ENCODE peak calls at places on chromosomes 7 and 10, in seven cellular contexts. One of them, this sample, is unnamed.

GRCh38 chr7:15457959-15458955 is 103.6 kb downstream of the AGMO start:
- DNase-seq in adrenal gland: no peak
- DNase-seq in heart left ventricle: no peak
- DNase-seq in GM23338: no peak
- DNase-seq in IMR-90: no peak
- DNase-seq in PC-3: no peak
- DNase-seq in spleen: no peak
- DNase-seq in this sample: no peak

GRCh38 chr10:47339759-47340612 is 8.2 kb upstream of the RBP3 start:
- DNase-seq in spleen: peak; percentile 64
- DNase-seq in PC-3: no peak
- DNase-seq in adrenal gland: no peak
- DNase-seq in IMR-90: no peak
- DNase-seq in heart left ventricle: no peak
- DNase-seq in GM23338: no peak
- DNase-seq in this sample: no peak

GRCh38 chr10:46542567-46543323 is 13.7 kb downstream of the GPRIN2 start:
- DNase-seq in heart left ventricle: peak; percentile 19
- DNase-seq in GM23338: no peak
- DNase-seq in adrenal gland: no peak
- DNase-seq in spleen: peak; percentile 68
- DNase-seq in IMR-90: no peak
- DNase-seq in PC-3: no peak
- DNase-seq in this sample: no peak

GRCh38 chr7:90835861-90836260 is 239.7 kb downstream of the CDK14 start:
- DNase-seq in spleen: no peak
- DNase-seq in PC-3: peak; percentile 17
- DNase-seq in adrenal gland: no peak
- DNase-seq in heart left ventricle: no peak
- DNase-seq in GM23338: no peak
- DNase-seq in IMR-90: no peak
- DNase-seq in this sample: no peak

GRCh38 chr7:129298268-129298893 is 73.6 kb downstream of the AHCYL2 start:
- DNase-seq in IMR-90: peak; percentile 51
- DNase-seq in GM23338: peak; percentile 84
- DNase-seq in heart left ventricle: no peak
- DNase-seq in spleen: no peak
- DNase-seq in adrenal gland: peak; percentile 88
- DNase-seq in PC-3: peak; percentile 64
- DNase-seq in this sample: peak; percentile 34

GRCh38 chr7:98297619-98298286 is 16.3 kb downstream of the BRI3 start:
- DNase-seq in spleen: no peak
- DNase-seq in IMR-90: no peak
- DNase-seq in GM23338: no peak
- DNase-seq in PC-3: no peak
- DNase-seq in adrenal gland: no peak
- DNase-seq in heart left ventricle: no peak
- DNase-seq in this sample: no peak

GRCh38 chr7:26627871-26628270 is 236.5 kb downstream of the SKAP2 start:
- DNase-seq in PC-3: no peak
- DNase-seq in spleen: no peak
- DNase-seq in heart left ventricle: no peak
- DNase-seq in IMR-90: no peak
- DNase-seq in adrenal gland: no peak
- DNase-seq in GM23338: no peak
- DNase-seq in this sample: no peak

GRCh38 chr7:133601607-133602006 is 348.7 kb downstream of the EXOC4 start:
- DNase-seq in IMR-90: no peak
- DNase-seq in spleen: no peak
- DNase-seq in PC-3: no peak
- DNase-seq in heart left ventricle: no peak
- DNase-seq in GM23338: no peak
- DNase-seq in adrenal gland: no peak
- DNase-seq in this sample: no peak

GRCh38 chr10:8054243-8054497 is 318 bp upstream of the GATA3 start:
- DNase-seq in spleen: no peak
- DNase-seq in IMR-90: no peak
- DNase-seq in PC-3: peak; percentile 39
- DNase-seq in heart left ventricle: no peak
- DNase-seq in GM23338: no peak
- DNase-seq in adrenal gland: no peak
- DNase-seq in this sample: no peak

GRCh38 chr7:42144253-42145002 is 92.6 kb downstream of the GLI3 start:
- DNase-seq in PC-3: no peak
- DNase-seq in GM23338: no peak
- DNase-seq in adrenal gland: no peak
- DNase-seq in IMR-90: peak; percentile 29
- DNase-seq in spleen: no peak
- DNase-seq in heart left ventricle: no peak
- DNase-seq in this sample: no peak

GRCh38 chr7:157278791-157279678 is 57.8 kb upstream of the DNAJB6 start:
- DNase-seq in IMR-90: no peak
- DNase-seq in adrenal gland: no peak
- DNase-seq in GM23338: peak; percentile 68
- DNase-seq in PC-3: peak; percentile 23
- DNase-seq in heart left ventricle: peak; percentile 82
- DNase-seq in spleen: peak; percentile 90
- DNase-seq in this sample: peak; percentile 71

GRCh38 chr7:135723411-135723810 is 4.6 kb downstream of the SLC13A4 start:
- DNase-seq in IMR-90: no peak
- DNase-seq in spleen: no peak
- DNase-seq in GM23338: no peak
- DNase-seq in heart left ventricle: no peak
- DNase-seq in PC-3: no peak
- DNase-seq in adrenal gland: no peak
- DNase-seq in this sample: no peak

GRCh38 chr10:118585794-118586193 is 9.7 kb downstream of the PRLHR start:
- DNase-seq in adrenal gland: no peak
- DNase-seq in heart left ventricle: no peak
- DNase-seq in IMR-90: no peak
- DNase-seq in PC-3: no peak
- DNase-seq in spleen: no peak
- DNase-seq in GM23338: no peak
- DNase-seq in this sample: no peak

GRCh38 chr10:121694327-121694965 is 96.2 kb upstream of the FGFR2 start:
- DNase-seq in PC-3: no peak
- DNase-seq in adrenal gland: no peak
- DNase-seq in IMR-90: no peak
- DNase-seq in GM23338: no peak
- DNase-seq in heart left ventricle: no peak
- DNase-seq in spleen: no peak
- DNase-seq in this sample: no peak

GRCh38 chr10:77746313-77746712 is 108.7 kb upstream of the KCNMA1 start:
- DNase-seq in spleen: no peak
- DNase-seq in heart left ventricle: no peak
- DNase-seq in adrenal gland: no peak
- DNase-seq in PC-3: peak; percentile 74
- DNase-seq in IMR-90: peak; percentile 63
- DNase-seq in GM23338: no peak
- DNase-seq in this sample: no peak

GRCh38 chr10:118251791-118252190 is 90.3 kb downstream of the FAM204A start:
- DNase-seq in spleen: no peak
- DNase-seq in PC-3: peak; percentile 20
- DNase-seq in IMR-90: no peak
- DNase-seq in adrenal gland: no peak
- DNase-seq in GM23338: no peak
- DNase-seq in heart left ventricle: no peak
- DNase-seq in this sample: no peak

GRCh38 chr10:48429309-48429708 is 122.8 kb downstream of the MAPK8 start:
- DNase-seq in adrenal gland: no peak
- DNase-seq in IMR-90: no peak
- DNase-seq in PC-3: no peak
- DNase-seq in GM23338: no peak
- DNase-seq in heart left ventricle: no peak
- DNase-seq in spleen: no peak
- DNase-seq in this sample: no peak

DNA sequence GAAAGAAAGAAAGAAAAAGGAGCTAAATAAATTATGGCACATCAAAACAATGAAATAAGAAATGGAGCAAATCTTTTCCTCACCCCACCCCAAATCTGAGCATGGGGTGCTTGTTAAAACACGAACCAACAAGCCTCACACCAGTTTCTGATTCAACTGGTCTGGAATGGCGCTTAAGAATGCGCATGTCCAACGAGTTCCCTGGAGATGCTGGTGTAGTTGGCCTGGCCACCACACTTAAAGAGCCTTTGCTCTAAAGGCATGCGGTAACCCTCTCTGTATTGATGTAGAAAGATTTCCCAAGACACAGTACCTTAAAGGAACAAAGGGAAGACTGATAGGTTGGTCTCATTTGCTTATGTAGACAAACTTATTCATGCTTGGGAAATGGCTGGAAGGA is 49.1 kb upstream of the STEAP1B start:
- DNase-seq in adrenal gland: no peak
- DNase-seq in PC-3: no peak
- DNase-seq in heart left ventricle: no peak
- DNase-seq in IMR-90: no peak
- DNase-seq in GM23338: peak; percentile 78
- DNase-seq in spleen: no peak
- DNase-seq in this sample: no peak
- H3K4me3 ChIP-seq in adrenal gland: no peak overlapping the region
- H3K4me3 ChIP-seq in PC-3: no peak overlapping the region
- H3K4me3 ChIP-seq in heart left ventricle: no peak overlapping the region
- H3K4me3 ChIP-seq in IMR-90: no peak overlapping the region
- H3K4me3 ChIP-seq in GM23338: peak overlapping the region; percentile 88
- H3K4me3 ChIP-seq in spleen: no peak overlapping the region
- H3K4me3 ChIP-seq in this sample: no peak overlapping the region

GRCh38 chr7:74183142-74183541 is 9.0 kb downstream of the EIF4H start:
- DNase-seq in GM23338: no peak
- DNase-seq in IMR-90: no peak
- DNase-seq in heart left ventricle: no peak
- DNase-seq in PC-3: no peak
- DNase-seq in adrenal gland: no peak
- DNase-seq in spleen: no peak
- DNase-seq in this sample: no peak

GRCh38 chr7:74185016-74185415 is 10.9 kb downstream of the EIF4H start:
- DNase-seq in PC-3: no peak
- DNase-seq in heart left ventricle: no peak
- DNase-seq in GM23338: no peak
- DNase-seq in spleen: no peak
- DNase-seq in IMR-90: no peak
- DNase-seq in adrenal gland: no peak
- DNase-seq in this sample: no peak

GRCh38 chr7:74182453-74183090 is 8.4 kb downstream of the EIF4H start:
- DNase-seq in GM23338: no peak
- DNase-seq in PC-3: no peak
- DNase-seq in IMR-90: no peak
- DNase-seq in adrenal gland: no peak
- DNase-seq in spleen: no peak
- DNase-seq in heart left ventricle: no peak
- DNase-seq in this sample: no peak

GRCh38 chr7:74185636-74186035 is 11.5 kb downstream of the EIF4H start:
- DNase-seq in GM23338: no peak
- DNase-seq in heart left ventricle: no peak
- DNase-seq in spleen: no peak
- DNase-seq in adrenal gland: no peak
- DNase-seq in PC-3: no peak
- DNase-seq in IMR-90: no peak
- DNase-seq in this sample: no peak

DNA sequence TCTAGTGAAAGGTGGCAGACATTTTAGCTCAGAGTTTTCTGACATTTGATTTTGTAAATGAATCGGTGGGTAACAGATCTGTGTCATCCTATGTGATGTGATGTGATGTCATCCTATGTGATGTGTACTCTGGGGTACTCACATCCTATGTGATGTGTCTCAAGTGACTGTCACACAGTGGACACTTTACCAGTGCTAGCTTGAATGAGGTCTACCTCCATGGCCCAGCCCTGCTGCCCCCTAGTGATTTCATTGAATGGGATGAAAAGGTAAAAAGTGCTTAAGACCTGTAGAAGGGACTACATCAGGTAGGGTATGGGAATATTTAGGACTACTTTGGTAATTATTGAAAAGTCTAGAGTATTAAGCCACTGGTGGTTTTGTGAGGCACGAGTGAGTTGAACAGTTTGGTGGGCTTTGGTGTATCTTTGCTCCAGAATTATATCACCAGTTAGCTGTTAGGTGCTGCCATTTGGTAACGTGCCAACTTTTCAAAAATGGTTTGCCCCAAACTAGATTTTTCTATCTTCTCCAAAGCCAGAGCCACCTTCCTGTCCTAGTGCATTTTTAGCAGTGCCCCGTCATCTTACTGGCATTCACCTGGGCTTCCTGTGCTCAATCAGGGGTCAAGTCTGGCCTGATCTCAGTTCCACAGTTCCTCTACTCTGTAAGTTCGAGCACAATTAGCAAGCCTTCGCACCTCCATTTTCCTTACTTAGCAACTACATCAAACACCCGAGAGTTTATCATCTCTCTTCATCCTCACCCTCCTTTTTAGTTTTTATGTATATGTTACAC is 9.7 kb downstream of the EIF4H start:
- DNase-seq in spleen: no peak
- DNase-seq in adrenal gland: no peak
- DNase-seq in PC-3: peak; percentile 62
- DNase-seq in heart left ventricle: no peak
- DNase-seq in IMR-90: no peak
- DNase-seq in GM23338: peak; percentile 69
- DNase-seq in this sample: no peak
- TF ChIP-seq CTCF in spleen: no peak
- TF ChIP-seq CTCF in adrenal gland: no peak
- TF ChIP-seq CTCF in PC-3: peak; percentile 71
- TF ChIP-seq CTCF in heart left ventricle: no peak
- TF ChIP-seq CTCF in IMR-90: peak; percentile 16
- TF ChIP-seq CTCF in GM23338: peak; percentile 68
- TF ChIP-seq CTCF in this sample: no peak

GRCh38 chr10:88850712-88851111 is 932 bp downstream of the ANKRD22 start:
- DNase-seq in spleen: no peak
- DNase-seq in PC-3: no peak
- DNase-seq in IMR-90: no peak
- DNase-seq in adrenal gland: no peak
- DNase-seq in GM23338: no peak
- DNase-seq in heart left ventricle: no peak
- DNase-seq in this sample: no peak
- H3K27ac ChIP-seq in spleen: no peak overlapping the region
- H3K27ac ChIP-seq in PC-3: peak overlapping the region; percentile 73
- H3K27ac ChIP-seq in IMR-90: no peak overlapping the region
- H3K27ac ChIP-seq in adrenal gland: no peak overlapping the region
- H3K27ac ChIP-seq in GM23338: no peak overlapping the region
- H3K27ac ChIP-seq in heart left ventricle: no peak overlapping the region
- H3K27ac ChIP-seq in this sample: no peak overlapping the region

GRCh38 chr7:45979275-45980180 is 58.5 kb upstream of the IGFBP3 start:
- DNase-seq in heart left ventricle: no peak
- DNase-seq in IMR-90: no peak
- DNase-seq in spleen: no peak
- DNase-seq in GM23338: no peak
- DNase-seq in adrenal gland: no peak
- DNase-seq in PC-3: no peak
- DNase-seq in this sample: no peak

GRCh38 chr7:45980181-45980905 is 59.3 kb upstream of the IGFBP3 start:
- DNase-seq in spleen: no peak
- DNase-seq in IMR-90: peak; percentile 74
- DNase-seq in adrenal gland: no peak
- DNase-seq in heart left ventricle: no peak
- DNase-seq in GM23338: no peak
- DNase-seq in PC-3: no peak
- DNase-seq in this sample: no peak

GRCh38 chr7:45977256-45977655 is 56.2 kb upstream of the IGFBP3 start:
- DNase-seq in adrenal gland: no peak
- DNase-seq in heart left ventricle: no peak
- DNase-seq in PC-3: no peak
- DNase-seq in spleen: no peak
- DNase-seq in GM23338: no peak
- DNase-seq in IMR-90: no peak
- DNase-seq in this sample: no peak

GRCh38 chr7:45978010-45978681 is 57.1 kb upstream of the IGFBP3 start:
- DNase-seq in spleen: no peak
- DNase-seq in IMR-90: peak; percentile 99
- DNase-seq in adrenal gland: peak; percentile 81
- DNase-seq in GM23338: peak; percentile 41
- DNase-seq in heart left ventricle: no peak
- DNase-seq in PC-3: peak; percentile 98
- DNase-seq in this sample: no peak

GRCh38 chr7:45978731-45979211 is 57.7 kb upstream of the IGFBP3 start:
- DNase-seq in GM23338: no peak
- DNase-seq in adrenal gland: no peak
- DNase-seq in spleen: no peak
- DNase-seq in IMR-90: peak; percentile 12
- DNase-seq in heart left ventricle: no peak
- DNase-seq in PC-3: no peak
- DNase-seq in this sample: no peak
- H3K4me3 ChIP-seq in GM23338: no peak overlapping the region
- H3K4me3 ChIP-seq in adrenal gland: no peak overlapping the region
- H3K4me3 ChIP-seq in spleen: no peak overlapping the region
- H3K4me3 ChIP-seq in IMR-90: no peak overlapping the region
- H3K4me3 ChIP-seq in heart left ventricle: no peak overlapping the region
- H3K4me3 ChIP-seq in PC-3: peak overlapping the region; percentile 31
- H3K4me3 ChIP-seq in this sample: no peak overlapping the region

This sample was measured in heart right ventricle.